ENCODE peak calls at places on chromosomes 11 and 22, in four cellular contexts. M is kidney, O is tibial artery, Z is uterus. S is an unnamed sample.
A peak's percentile ranks its signal among the peaks of the same experiment; 100 is the strongest.

GRCh38 chr11:118652681-118653181 is 26.7 kb downstream of the TREH start:
- DNase-seq in Z (no peak), M (peak; percentile 16), O (no peak), S (no peak)

GRCh38 chr11:119701591-119702260 is 27.3 kb downstream of the NECTIN1 start:
- DNase-seq in Z (no peak), O (no peak), M (no peak), S (no peak)

GRCh38 chr11:3181722-3182461 is 16.8 kb upstream of the OSBPL5 start:
- DNase-seq in M (peak; percentile 62), O (no peak), Z (no peak), S (no peak)

GRCh38 chr11:134543144-134544044 is 131.4 kb upstream of the B3GAT1 start:
- DNase-seq in M (no peak), O (no peak), Z (no peak), S (no peak)

GRCh38 chr11:8728566-8728965 is 46.0 kb downstream of the RPL27A start:
- DNase-seq in Z (peak; percentile 55), M (no peak), O (no peak), S (no peak)

GRCh38 chr22:49199224-49199623 is 628.4 kb downstream of the BRD1 start:
- DNase-seq in O (peak; percentile 2), M (peak; percentile 33), Z (no peak), S (no peak)

GRCh38 chr22:35266277-35266676 is 9.0 kb downstream of the HMGXB4 start:
- DNase-seq in O (no peak), Z (no peak), M (no peak), S (no peak)

GRCh38 chr11:24925091-24925490 is 428.2 kb downstream of the LUZP2 start:
- DNase-seq in Z (no peak), O (no peak), M (no peak), S (no peak)

GRCh38 chr22:46971141-46971775 is 208.8 kb downstream of the TBC1D22A start:
- DNase-seq in M (peak; percentile 65), Z (no peak), O (no peak), S (no peak)

GRCh38 chr22:24822471-24822870 is 16.5 kb downstream of the SGSM1 start:
- DNase-seq in M (no peak), Z (no peak), O (no peak), S (no peak)

GRCh38 chr11:69554849-69555248 is 73.4 kb downstream of the LINC01488 start:
- DNase-seq in M (no peak), Z (no peak), O (no peak), S (no peak)

GRCh38 chr22:26592368-26593015 is 2.6 kb upstream of the TPST2 start:
- DNase-seq in O (no peak), Z (no peak), M (no peak), S (no peak)

GRCh38 chr11:58609723-58610122 is 12.7 kb upstream of the CNTF start:
- DNase-seq in Z (no peak), M (no peak), O (no peak), S (no peak)

GRCh38 chr22:22746963-22747933 is 102.8 kb downstream of the GGTLC2 start:
- DNase-seq in O (no peak), Z (no peak), M (no peak), S (no peak)

GRCh38 chr22:34055525-34056200 is 135.4 kb upstream of the LARGE1 start:
- DNase-seq in M (no peak), Z (no peak), O (no peak), S (no peak)

GRCh38 chr11:8828055-8828454 is 82.9 kb upstream of the AKIP1 start:
- DNase-seq in O (no peak), M (no peak), Z (no peak), S (no peak)

GRCh38 chr22:46696225-46696518 is 41.9 kb downstream of the CERK start:
- DNase-seq in O (no peak), Z (no peak), M (no peak), S (no peak)

GRCh38 chr11:13487661-13488030 is 8.2 kb downstream of the PTH start:
- DNase-seq in M (no peak), O (no peak), Z (no peak), S (no peak)

GRCh38 chr22:35421121-35421520 is 21.2 kb downstream of the MCM5 start:
- DNase-seq in M (peak; percentile 51), Z (no peak), O (no peak), S (no peak)

GRCh38 chr11:71426413-71426812 is 21.8 kb downstream of the DHCR7 start:
- DNase-seq in M (no peak), O (no peak), Z (no peak), S (no peak)

GRCh38 chr11:17328856-17329490 is 22.6 kb upstream of the NCR3LG1 start:
- DNase-seq in Z (no peak), O (no peak), M (no peak), S (no peak)

GRCh38 chr11:98566978-98567377 is 453.8 kb upstream of the CNTN5 start:
- DNase-seq in Z (no peak), O (no peak), M (no peak), S (no peak)

GRCh38 chr11:76744186-76745058 is 38.7 kb upstream of the TSKU start:
- DNase-seq in O (peak; percentile 76), M (no peak), Z (no peak), S (no peak)

GRCh38 chr22:49419661-49420060 is 408.0 kb downstream of the BRD1 start:
- DNase-seq in M (peak; percentile 29), O (no peak), Z (no peak), S (no peak)

GRCh38 chr11:1760351-1761109 is 3.2 kb downstream of the CTSD start:
- DNase-seq in O (peak; percentile 87), M (peak; percentile 99), Z (peak; percentile 51), S (no peak)

GRCh38 chr11:1761110-1761856 is 2.4 kb downstream of the CTSD start:
- DNase-seq in Z (no peak), O (no peak), M (peak; percentile 84), S (no peak)

GRCh38 chr11:1759151-1759850 is 4.4 kb downstream of the CTSD start:
- DNase-seq in O (no peak), M (peak; percentile 82), Z (no peak), S (no peak)

GRCh38 chr11:1758611-1759150 is 5.0 kb downstream of the CTSD start:
- DNase-seq in O (no peak), Z (no peak), M (peak; percentile 76), S (no peak)

DNA sequence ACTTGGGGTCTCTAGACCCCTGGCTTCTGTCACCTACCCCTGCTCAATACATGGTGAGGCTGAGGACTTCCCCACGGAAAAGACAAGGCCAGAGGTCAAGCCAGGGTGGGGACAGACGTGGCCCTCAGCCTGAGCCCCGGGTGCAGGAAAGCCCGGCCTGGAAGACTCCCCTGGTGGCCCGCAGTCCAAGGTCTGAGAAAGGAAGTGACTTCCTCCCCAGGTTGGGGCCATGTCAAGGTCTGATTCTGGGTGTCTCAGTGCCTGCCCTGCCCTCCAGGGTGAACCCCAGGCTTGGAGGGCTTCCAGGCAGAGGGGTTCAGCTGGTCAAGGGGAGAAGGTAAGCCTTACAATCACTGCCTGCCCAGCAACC is 3.9 kb downstream of the CTSD start:
- DNase-seq in O (no peak), Z (no peak), M (no peak), S (no peak)
- H3K4me1 ChIP-seq in O (peaks cover 63% of the 10 kb centered on the region), Z (no peaks in the 10 kb centered on the region), M (peaks cover 35% of the 10 kb centered on the region), S (peaks cover 91% of the 10 kb centered on the region)

GRCh38 chr11:19714387-19715363 is 2.0 kb downstream of the NAV2 start:
- DNase-seq in M (peak; percentile 81), O (peak; percentile 79), Z (peak; percentile 41), S (no peak)
- H3K4me1 ChIP-seq in M (peaks cover 14% of the 10 kb centered on the region), O (peaks cover 35% of the 10 kb centered on the region), Z (no peaks in the 10 kb centered on the region), S (peaks cover 20% of the 10 kb centered on the region)

DNA sequence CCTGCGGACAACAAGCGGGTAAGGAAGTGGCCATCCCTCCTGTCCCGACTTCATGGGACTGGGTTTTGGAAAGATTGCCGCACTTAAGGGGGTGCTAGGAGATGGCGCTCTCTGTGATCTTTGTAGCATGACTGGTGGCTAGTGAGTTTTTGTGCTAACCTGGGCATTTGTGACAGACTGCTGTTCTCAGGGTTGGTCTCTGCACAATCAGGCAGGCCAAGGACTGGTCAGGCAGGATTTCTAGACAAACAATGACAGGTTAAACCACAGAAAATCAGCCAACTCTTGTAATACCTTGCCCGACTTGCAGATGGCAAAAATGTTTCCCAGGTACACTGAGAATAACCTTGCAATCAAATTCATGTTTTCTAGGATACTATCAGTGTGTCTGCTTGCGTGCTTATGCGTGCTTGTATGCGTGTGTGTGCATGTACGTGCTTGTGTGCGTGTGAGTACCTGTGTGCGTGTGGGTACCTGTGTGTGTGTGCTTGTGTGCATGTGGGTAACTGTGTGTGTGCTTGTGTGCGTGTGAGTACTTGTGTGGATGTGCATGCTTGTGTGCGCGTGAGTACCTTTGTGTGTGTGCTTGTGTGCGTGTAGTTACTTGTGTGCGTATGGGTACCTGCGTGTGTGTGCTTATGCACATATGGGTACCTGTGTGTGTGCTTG is 25.6 kb upstream of the SORL1-AS1 start:
- DNase-seq in Z (no peak), O (no peak), M (no peak), S (no peak)
- H3K4me1 ChIP-seq in Z (no peaks in the 10 kb centered on the region), O (no peaks in the 10 kb centered on the region), M (no peaks in the 10 kb centered on the region), S (peaks cover 59% of the 10 kb centered on the region)

DNA sequence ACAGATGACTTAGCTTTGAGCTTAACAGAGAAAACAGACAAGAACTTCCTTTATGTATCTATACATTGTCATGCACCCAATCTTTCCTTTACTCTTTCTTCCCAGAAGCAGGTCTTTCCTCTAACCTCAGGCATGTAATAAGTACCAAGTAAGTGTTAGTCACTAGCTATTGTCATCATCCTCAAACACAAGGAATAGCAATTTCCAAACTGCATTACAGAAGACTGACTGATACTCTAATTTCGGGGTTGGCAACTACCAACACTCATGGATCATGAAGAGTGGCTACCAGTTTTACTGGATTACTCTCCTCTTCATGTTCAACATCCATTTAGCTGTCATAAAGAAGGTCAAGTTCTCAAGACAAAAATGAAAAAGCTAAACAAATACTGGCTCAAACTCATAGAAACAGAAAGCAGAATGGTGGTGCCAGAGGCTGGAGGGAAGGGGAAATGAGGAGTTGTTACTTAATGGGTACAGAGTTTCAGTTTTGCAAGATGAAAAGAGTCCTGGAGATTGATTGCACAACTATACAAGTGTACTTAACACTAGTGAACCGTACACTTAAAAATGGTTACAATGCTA is 111.6 kb downstream of the SIK3 start:
- DNase-seq in M (no peak), O (no peak), Z (no peak), S (no peak)
- H3K4me1 ChIP-seq in M (peaks cover 26% of the 10 kb centered on the region), O (peaks cover 38% of the 10 kb centered on the region), Z (no peaks in the 10 kb centered on the region), S (peaks cover 36% of the 10 kb centered on the region)

DNA sequence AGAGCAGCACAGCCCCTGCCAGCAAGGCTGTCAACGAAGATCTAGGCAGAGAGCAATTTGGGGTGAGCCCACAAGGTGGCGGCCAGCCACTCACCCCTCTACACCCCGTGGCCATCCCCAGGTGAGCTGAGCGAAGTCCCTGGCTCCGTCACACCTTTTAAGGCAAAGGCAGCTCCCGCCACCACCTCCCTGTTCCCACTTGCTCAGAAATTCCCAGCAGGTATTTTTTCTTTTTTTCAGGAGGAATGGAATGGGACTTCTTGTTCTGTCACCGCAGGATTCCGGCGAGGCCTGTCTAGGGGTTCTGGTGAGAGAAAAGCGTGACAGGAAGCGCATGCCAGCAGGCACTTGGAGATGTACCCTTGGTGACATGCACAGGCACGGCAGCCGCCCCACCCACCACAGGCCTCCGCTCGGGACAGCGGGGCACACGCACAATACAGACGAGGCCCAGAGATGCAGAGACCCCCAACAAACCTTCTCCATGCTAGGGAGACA is 10.0 kb downstream of the RPL3 start:
- DNase-seq in O (no peak), Z (no peak), M (no peak), S (no peak)
- H3K4me1 ChIP-seq in O (peaks cover 10% of the 10 kb centered on the region), Z (no peaks in the 10 kb centered on the region), M (no peaks in the 10 kb centered on the region), S (peaks cover 3% of the 10 kb centered on the region)

DNA sequence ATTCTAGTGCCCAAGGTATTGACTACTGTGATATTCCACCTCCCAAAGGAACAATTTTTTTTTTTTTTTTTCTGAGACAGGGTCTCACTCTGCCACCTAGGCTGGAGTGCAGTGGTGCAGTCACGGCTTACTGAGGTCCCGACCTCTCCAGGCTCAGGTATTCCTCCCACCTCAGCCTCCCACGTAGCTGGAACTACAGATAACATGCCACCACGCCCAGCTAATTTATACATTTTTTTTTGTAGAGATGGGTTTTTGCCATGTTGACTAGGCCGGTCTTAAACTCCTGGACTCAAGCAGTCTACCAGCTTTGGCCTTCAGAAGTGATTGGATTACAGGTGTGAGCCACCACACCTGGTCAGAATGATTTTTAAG is 33.4 kb downstream of the MAML2 start:
- DNase-seq in O (no peak), Z (no peak), M (no peak), S (no peak)
- H3K4me1 ChIP-seq in O (peaks cover 38% of the 10 kb centered on the region), Z (peaks cover 12% of the 10 kb centered on the region), M (peaks cover 31% of the 10 kb centered on the region), S (peaks cover 52% of the 10 kb centered on the region)